ENCODE peak calls at places on chromosomes 11 and 22, in nine cellular contexts. J is sigmoid colon, S is esophagus muscularis mucosa, R is transverse colon, A is HCT116, I is stomach, B is upper lobe of left lung, F is spleen, L is H1. C is an unnamed sample.

GRCh38 chr22:39214383-39215069 is 30.3 kb downstream of the PDGFB start:
- DNase-seq in J (no peak), S (no peak), R (no peak), A (peak), I (no peak), B (no peak), F (peak), L (peak), C (no peak)

GRCh38 chr11:43393765-43394355 is 35.1 kb downstream of the TTC17 start:
- DNase-seq in J (no peak), S (no peak), R (no peak), A (no peak), I (peak), B (no peak), F (no peak), L (no peak), C (no peak)

GRCh38 chr22:19149047-19149883 is 827 bp downstream of the GSC2 start:
- DNase-seq in J (no peak), S (no peak), R (no peak), A (no peak), I (no peak), B (peak), F (peak), L (peak), C (no peak)

GRCh38 chr11:126268361-126268707 is 361 bp downstream of the SRPRA start:
- DNase-seq in J (peak), S (no peak), R (no peak), A (no peak), I (no peak), B (no peak), F (no peak), L (no peak), C (no peak)

GRCh38 chr11:61626580-61627380 is 45.9 kb upstream of the SYT7 start:
- DNase-seq in J (no peak), S (no peak), R (peak), A (no peak), I (peak), B (no peak), F (no peak), L (peak), C (no peak)

GRCh38 chr11:43943931-43944751 is 1.7 kb downstream of the C11orf96 start:
- DNase-seq in J (peak), S (no peak), R (no peak), A (no peak), I (no peak), B (peak), F (peak), L (peak), C (no peak)

GRCh38 chr11:70871881-70872280 is 380.5 kb downstream of the SHANK2 start:
- DNase-seq in J (peak), S (no peak), R (peak), A (no peak), I (no peak), B (no peak), F (no peak), L (no peak), C (no peak)

GRCh38 chr11:119205080-119205479 is 1.1 kb upstream of the CBL start:
- DNase-seq in J (no peak), S (no peak), R (no peak), A (no peak), I (no peak), B (peak), F (peak), L (no peak), C (no peak)

GRCh38 chr22:36385491-36386350 is 2.0 kb downstream of the MYH9 start:
- DNase-seq in J (peak), S (no peak), R (peak), A (no peak), I (peak), B (no peak), F (peak), L (no peak), C (no peak)
- TF ChIP-seq POLR2AphosphoS5 in J (no peak), S (no peak), R (no peak), A (no peak), I (no peak), B (no peak), F (peak), L (peak), C (peak)

DNA sequence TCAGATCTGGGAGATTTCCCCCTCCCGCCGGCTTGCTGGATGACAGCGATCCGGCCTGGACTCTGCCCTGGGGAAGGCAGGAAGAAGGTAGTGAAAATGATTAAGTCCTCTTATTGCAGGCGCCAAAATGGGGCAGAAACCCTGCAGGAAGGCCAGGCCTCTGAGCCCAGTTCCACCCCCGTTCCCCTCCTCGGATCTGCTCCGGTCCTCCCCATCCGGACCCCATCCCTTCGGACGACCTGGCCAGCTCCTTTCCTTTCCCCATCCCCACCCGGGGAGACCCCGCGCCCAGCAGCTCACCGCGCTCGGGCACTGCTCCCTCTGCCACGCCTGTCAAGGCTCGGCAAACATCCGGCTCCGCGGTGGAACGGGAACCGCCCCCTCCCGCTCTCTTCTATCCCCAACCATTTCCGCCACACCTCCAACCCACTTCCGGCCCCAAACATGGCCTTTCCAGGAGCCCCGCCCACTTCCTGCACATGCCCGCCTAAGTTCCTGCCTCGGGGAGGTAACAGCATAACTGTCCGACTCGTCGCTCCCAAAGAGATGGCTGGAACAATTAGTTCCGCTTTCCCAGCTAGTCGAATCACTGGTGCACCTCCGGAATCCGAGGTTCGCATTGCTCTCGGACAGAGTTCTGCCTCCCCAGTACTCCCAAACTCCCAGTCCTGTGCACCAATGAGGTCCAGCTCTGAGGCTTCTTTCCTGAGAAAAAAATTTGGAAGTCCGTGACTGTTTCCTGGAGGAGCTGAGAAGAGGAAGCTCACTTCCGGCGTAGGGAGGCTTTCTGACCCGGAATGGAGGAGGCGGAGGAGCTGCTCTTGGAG is at the start of the genes ARHGAP1 and ZNF408:
- DNase-seq in J (peak), S (peak), R (peak), A (peak), I (peak), B (peak), F (peak), L (peak), C (peak)
- TF ChIP-seq POLR2A in J (peak), S (peak), R (peak), A (peak), I (no peak), B (peak), F (peak), L (no peak), C (peak)

DNA sequence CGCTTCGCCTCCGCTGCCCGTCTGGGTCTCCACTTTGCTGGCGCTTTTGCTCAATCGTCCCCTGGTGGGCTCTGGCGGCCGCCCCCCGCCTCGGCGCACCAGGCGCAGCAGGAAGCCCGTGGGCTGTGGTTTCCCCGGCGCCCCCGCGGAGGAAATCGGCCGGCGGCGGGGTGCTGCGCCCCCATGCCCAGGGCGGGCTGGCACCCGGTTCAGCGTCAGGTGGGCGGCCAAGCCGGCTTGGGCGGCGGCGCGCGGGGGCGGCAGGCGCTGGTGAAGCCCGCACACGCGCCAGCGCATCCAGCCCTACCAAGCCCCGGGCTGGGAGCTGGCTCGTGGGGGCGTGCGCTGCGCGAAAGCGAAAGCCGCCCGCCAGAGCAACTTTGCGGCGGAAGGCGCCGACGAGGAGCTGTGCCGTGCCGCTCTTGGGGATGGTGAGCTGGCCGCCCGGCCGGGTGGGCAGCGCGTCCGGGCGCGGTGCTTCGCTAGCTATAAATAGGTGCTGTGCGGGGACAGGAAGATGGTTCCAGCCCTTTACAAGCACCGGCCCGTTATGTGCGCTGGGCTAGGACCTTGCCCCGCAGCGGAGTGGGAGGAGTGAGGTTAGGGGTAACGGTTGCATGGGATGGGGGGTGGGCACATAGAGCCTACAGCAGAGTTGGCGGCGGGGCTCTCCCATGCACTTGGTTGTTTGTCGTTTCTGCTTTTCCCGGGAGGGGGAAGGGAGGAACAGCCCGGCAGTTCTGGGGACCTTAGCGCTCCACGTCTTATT is 25.0 kb upstream of the SUSD2 start:
- DNase-seq in J (no peak), S (no peak), R (peak), A (no peak), I (peak), B (peak), F (peak), L (peak), C (no peak)
- TF ChIP-seq POLR2AphosphoS5 in J (no peak), S (no peak), R (no peak), A (no peak), I (no peak), B (no peak), F (peak), L (no peak), C (no peak)

GRCh38 chr11:62923634-62924411 is 2.7 kb upstream of the CHRM1 start:
- DNase-seq in J (no peak), S (no peak), R (no peak), A (no peak), I (no peak), B (peak), F (no peak), L (peak), C (no peak)
- TF ChIP-seq POLR2A in J (no peak), S (no peak), R (no peak), A (no peak), I (no peak), B (no peak), F (no peak), L (no peak), C (no peak)

C was measured in vagina.